ENCODE peak calls at places on chromosomes 1 and 21, in six cellular contexts. X, J, W, A, T and P are unnamed samples.

GRCh38 chr1:26482921-26483320 is 10.7 kb downstream of the HMGN2 start:
- DNase-seq in X (no peak), J (no peak), W (no peak), T (no peak), A (no peak), P (no peak)

GRCh38 chr1:8782001-8782620 is 35.3 kb downstream of the RERE start:
- DNase-seq in X (no peak), W (no peak), A (no peak), T (no peak), J (no peak), P (peak; percentile 12)

GRCh38 chr1:5754079-5754431 is 238.2 kb downstream of the NPHP4 start:
- DNase-seq in A (no peak), J (no peak), X (no peak), W (peak; percentile 34), T (no peak), P (no peak)

GRCh38 chr1:188669715-188670114 is 1807.9 kb downstream of the BRINP3 start:
- DNase-seq in X (peak; percentile 38), T (no peak), J (no peak), W (no peak), A (peak; percentile 11), P (no peak)

GRCh38 chr1:244388961-244389360 is 62.7 kb downstream of the ADSS2 start:
- DNase-seq in W (no peak), A (no peak), X (peak; percentile 26), J (peak; percentile 69), T (no peak), P (peak; percentile 28)

GRCh38 chr1:172122381-172122780 is 281.1 kb downstream of the DNM3 start:
- DNase-seq in X (no peak), J (no peak), T (no peak), W (no peak), A (no peak), P (no peak)

GRCh38 chr1:14476170-14476955 is 122.1 kb upstream of the KAZN start:
- DNase-seq in J (no peak), X (no peak), A (no peak), T (no peak), W (no peak), P (no peak)

GRCh38 chr1:86068126-86068805 is 88.3 kb downstream of the COL24A1 start:
- DNase-seq in X (peak; percentile 47), J (no peak), W (peak; percentile 54), A (no peak), T (no peak), P (peak; percentile 22)

GRCh38 chr1:3017440-3018050 is 3.7 kb upstream of the ACTRT2 start:
- DNase-seq in J (no peak), T (no peak), W (peak; percentile 44), X (no peak), A (no peak), P (no peak)

GRCh38 chr1:42529724-42530161 is 66.7 kb downstream of the CCDC30 start:
- DNase-seq in T (no peak), X (peak; percentile 14), W (no peak), A (peak; percentile 96), J (peak; percentile 36), P (peak; percentile 3)

GRCh38 chr21:43956667-43957030 is 55.5 kb upstream of the TRAPPC10 start:
- DNase-seq in W (no peak), T (no peak), X (peak; percentile 14), J (no peak), A (no peak), P (no peak)

GRCh38 chr1:182197555-182197954 is 136.0 kb upstream of the ZNF648 start:
- DNase-seq in J (no peak), X (peak; percentile 22), A (no peak), T (no peak), W (peak; percentile 85), P (peak; percentile 86)

GRCh38 chr21:44854664-44855446 is 18.6 kb downstream of the PTTG1IP start:
- DNase-seq in X (no peak), T (no peak), J (peak; percentile 2), A (no peak), W (no peak), P (no peak)

GRCh38 chr21:45142469-45142868 is 68.1 kb downstream of the ADARB1 start:
- DNase-seq in T (no peak), W (peak; percentile 71), A (no peak), J (no peak), X (peak; percentile 81), P (peak; percentile 77)

GRCh38 chr1:248851390-248851789 is 7.5 kb downstream of the ZNF692 start:
- DNase-seq in W (no peak), T (no peak), X (no peak), A (no peak), J (no peak), P (no peak)

GRCh38 chr1:109208431-109208830 is 5.3 kb upstream of the SARS1 start:
- DNase-seq in X (no peak), J (no peak), W (no peak), T (no peak), A (no peak), P (peak; percentile 8)

GRCh38 chr21:23817337-23817736 is 1789.9 kb downstream of the MRPL39 start:
- DNase-seq in A (no peak), T (no peak), W (no peak), X (no peak), J (no peak), P (no peak)

GRCh38 chr21:39175154-39175553 is 8.1 kb downstream of the PSMG1 start:
- DNase-seq in A (no peak), J (peak; percentile 31), T (no peak), W (no peak), X (peak; percentile 62), P (peak; percentile 61)

GRCh38 chr1:94607398-94607797 is 65.8 kb upstream of the F3 start:
- DNase-seq in A (peak; percentile 40), W (no peak), T (no peak), J (no peak), X (no peak), P (no peak)
- H3K4me1 ChIP-seq in A (peaks cover 21% of the 10 kb centered on the region), W (no peaks in the 10 kb centered on the region), T (peaks cover 11% of the 10 kb centered on the region), J (no peaks in the 10 kb centered on the region), X (peaks cover 6% of the 10 kb centered on the region), P (peaks cover 15% of the 10 kb centered on the region)

DNA sequence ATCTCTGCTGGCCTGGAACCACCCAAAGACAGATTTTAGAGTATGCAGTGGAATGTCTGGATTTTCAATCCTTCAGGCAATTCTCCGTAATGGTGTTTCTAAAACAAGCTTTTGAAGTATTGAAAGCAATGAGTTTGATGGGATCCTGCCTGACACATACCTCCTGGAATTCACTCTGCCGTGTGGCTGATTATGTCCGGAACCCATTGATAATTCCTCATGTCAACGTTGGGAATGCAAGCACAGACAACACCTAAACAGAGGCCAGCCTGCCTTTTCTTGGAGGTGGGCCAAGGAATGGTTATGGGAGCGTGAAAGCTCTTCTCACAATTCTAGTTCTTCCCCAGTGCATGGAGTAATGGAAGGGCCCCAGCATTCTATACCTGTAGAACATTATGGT is 168.9 kb upstream of the HMCN1 start:
- DNase-seq in X (no peak), W (no peak), J (no peak), A (peak; percentile 96), T (no peak), P (peak; percentile 64)
- H3K4me1 ChIP-seq in X (no peaks in the 10 kb centered on the region), W (no peaks in the 10 kb centered on the region), J (peaks cover 36% of the 10 kb centered on the region), A (peaks cover 62% of the 10 kb centered on the region), T (peaks cover 17% of the 10 kb centered on the region), P (no peaks in the 10 kb centered on the region)

GRCh38 chr1:209882286-209882685 is 54.5 kb downstream of the UTP25 start:
- DNase-seq in X (no peak), W (no peak), T (no peak), J (no peak), A (no peak), P (no peak)

GRCh38 chr1:209879539-209879938 is 51.8 kb downstream of the UTP25 start:
- DNase-seq in X (no peak), J (no peak), A (no peak), T (no peak), W (no peak), P (no peak)

GRCh38 chr1:209882942-209883340 is 55.1 kb upstream of the SYT14 start:
- DNase-seq in X (no peak), A (no peak), W (no peak), T (no peak), J (no peak), P (no peak)

GRCh38 chr1:209880051-209880450 is 52.3 kb downstream of the UTP25 start:
- DNase-seq in X (no peak), T (no peak), J (no peak), W (no peak), A (no peak), P (no peak)

DNA sequence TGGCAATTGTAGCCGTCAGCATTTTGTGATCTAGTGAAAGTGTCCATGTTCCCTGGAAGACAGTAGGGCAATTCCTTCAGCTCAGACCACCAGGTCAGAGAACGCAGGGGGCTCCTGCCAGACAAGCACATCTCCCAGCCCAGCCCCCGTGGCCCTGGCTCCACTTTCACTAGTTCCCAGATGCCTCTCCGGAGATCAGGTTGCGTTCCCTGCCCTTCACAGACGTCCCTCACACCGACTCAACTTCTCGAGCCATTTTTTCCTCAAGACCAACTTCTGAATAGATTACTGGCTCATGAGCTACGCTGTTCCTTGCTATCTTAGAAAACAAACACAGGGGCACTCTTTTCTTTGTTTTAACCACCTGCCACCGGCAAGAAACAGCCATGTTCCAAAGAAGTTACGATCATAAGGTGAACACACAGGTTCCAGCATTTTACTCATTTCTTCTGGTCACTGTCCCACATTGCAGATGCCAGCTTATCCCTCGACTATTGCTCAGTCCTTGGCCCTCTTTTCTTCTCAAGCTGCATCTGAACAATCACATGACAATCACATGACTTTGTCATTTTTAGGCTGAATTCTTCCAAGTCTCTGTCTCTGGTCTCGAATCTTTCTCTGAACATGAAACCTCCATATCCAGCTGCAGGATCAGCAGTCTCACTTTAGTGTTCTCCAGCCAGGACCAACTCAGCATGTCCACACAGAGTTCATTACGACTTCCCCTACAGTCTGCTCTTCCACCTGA is 53.7 kb downstream of the UTP25 start:
- DNase-seq in T (no peak), W (no peak), A (no peak), X (no peak), J (no peak), P (no peak)
- H3K4me1 ChIP-seq in T (peaks cover 3% of the 10 kb centered on the region), W (no peaks in the 10 kb centered on the region), A (peaks cover 55% of the 10 kb centered on the region), X (peaks cover 19% of the 10 kb centered on the region), J (no peaks in the 10 kb centered on the region), P (peaks cover 33% of the 10 kb centered on the region)

DNA sequence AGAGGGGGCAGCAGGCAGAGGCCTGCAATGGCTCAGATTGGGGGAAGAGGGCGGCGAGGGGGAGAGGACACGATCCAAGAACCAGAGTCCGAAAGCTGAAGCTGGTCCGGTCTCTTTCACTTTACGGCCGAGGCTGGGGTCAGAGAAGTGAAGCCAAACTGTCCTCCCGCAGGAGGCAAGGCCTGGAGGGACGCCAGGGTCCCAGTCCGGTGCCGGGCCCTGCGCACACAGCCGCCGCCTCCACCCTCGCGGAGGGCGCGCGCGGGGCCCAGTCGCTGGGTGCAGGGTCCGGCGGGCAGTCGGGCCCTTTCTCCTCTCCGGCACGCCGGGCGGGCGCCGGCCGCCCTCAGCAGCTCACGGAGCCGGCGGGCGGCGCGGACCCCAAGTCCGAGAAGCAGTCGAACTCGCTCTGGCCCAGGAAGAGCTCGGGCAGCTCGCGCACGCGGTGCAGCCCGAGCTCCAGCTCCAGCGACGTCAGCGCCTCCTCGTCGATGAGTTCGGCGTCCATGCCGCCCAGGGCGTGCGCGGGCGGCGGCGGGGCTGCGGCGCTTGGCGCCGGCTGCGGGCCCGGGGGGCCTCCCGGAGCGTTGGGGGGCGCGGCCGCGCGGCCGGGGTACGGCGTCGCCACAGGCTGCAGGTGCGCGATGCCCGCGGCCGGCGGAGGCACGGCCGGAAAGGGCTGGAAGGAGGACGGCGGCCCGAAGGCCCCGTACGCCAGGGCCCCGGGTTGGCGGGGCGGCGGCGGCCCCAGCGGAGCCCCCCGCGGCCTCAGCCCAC is 748 bp downstream of the CITED4 start:
- DNase-seq in W (peak; percentile 76), A (peak; percentile 41), J (no peak), X (peak; percentile 48), T (peak; percentile 69), P (peak; percentile 74)
- H3K4me1 ChIP-seq in W (no peaks in the 10 kb centered on the region), A (peaks cover 28% of the 10 kb centered on the region), J (peaks cover 4% of the 10 kb centered on the region), X (peaks cover 2% of the 10 kb centered on the region), T (peaks cover 20% of the 10 kb centered on the region), P (peaks cover 9% of the 10 kb centered on the region)